ENCODE peak calls at places on chromosomes 5 and 9, in four cellular contexts. One of them, this sample, is unnamed.

GRCh38 chr9:76789850-76790249 is 25.6 kb downstream of the PCA3 start:
- DNase-seq in IMR-90: no peak
- DNase-seq in ovary: no peak
- DNase-seq in heart right ventricle: no peak
- DNase-seq in this sample: no peak

GRCh38 chr5:157366741-157367684 is 93.0 kb upstream of the NIPAL4 start:
- DNase-seq in IMR-90: peak
- DNase-seq in ovary: no peak
- DNase-seq in heart right ventricle: no peak
- DNase-seq in this sample: peak

GRCh38 chr5:154260224-154260859 is 69.8 kb downstream of the GALNT10 start:
- DNase-seq in ovary: no peak
- DNase-seq in IMR-90: no peak
- DNase-seq in heart right ventricle: no peak
- DNase-seq in this sample: peak

GRCh38 chr5:61280766-61281427 is 51.2 kb upstream of the ZSWIM6 start:
- DNase-seq in heart right ventricle: peak
- DNase-seq in ovary: peak
- DNase-seq in IMR-90: no peak
- DNase-seq in this sample: no peak

GRCh38 chr5:180799194-180799593 is 3.4 kb downstream of the MGAT1 start:
- DNase-seq in IMR-90: no peak
- DNase-seq in heart right ventricle: no peak
- DNase-seq in ovary: peak
- DNase-seq in this sample: no peak

GRCh38 chr5:173736923-173737412 is 120.5 kb upstream of the BOD1 start:
- DNase-seq in heart right ventricle: no peak
- DNase-seq in IMR-90: no peak
- DNase-seq in ovary: no peak
- DNase-seq in this sample: no peak

GRCh38 chr5:155655569-155655968 is 642.0 kb downstream of the KIF4B start:
- DNase-seq in IMR-90: no peak
- DNase-seq in heart right ventricle: no peak
- DNase-seq in ovary: no peak
- DNase-seq in this sample: no peak

GRCh38 chr5:173795601-173796000 is 92.5 kb upstream of the CPEB4 start:
- DNase-seq in ovary: no peak
- DNase-seq in heart right ventricle: no peak
- DNase-seq in IMR-90: no peak
- DNase-seq in this sample: no peak

GRCh38 chr5:109900453-109900852 is 210.7 kb downstream of the MAN2A1 start:
- DNase-seq in ovary: no peak
- DNase-seq in IMR-90: no peak
- DNase-seq in heart right ventricle: no peak
- DNase-seq in this sample: no peak

GRCh38 chr5:53339962-53340540 is 140.4 kb upstream of the FST start:
- DNase-seq in ovary: no peak
- DNase-seq in IMR-90: peak
- DNase-seq in heart right ventricle: no peak
- DNase-seq in this sample: peak

GRCh38 chr5:86407711-86408110 is 210.0 kb upstream of the COX7C start:
- DNase-seq in heart right ventricle: no peak
- DNase-seq in ovary: no peak
- DNase-seq in IMR-90: no peak
- DNase-seq in this sample: no peak

GRCh38 chr5:428754-429452 is 14.1 kb upstream of the EXOC3 start:
- DNase-seq in heart right ventricle: no peak
- DNase-seq in IMR-90: no peak
- DNase-seq in ovary: no peak
- DNase-seq in this sample: no peak

GRCh38 chr5:33441241-33441844 is 578 bp downstream of the TARS1 start:
- DNase-seq in ovary: no peak
- DNase-seq in heart right ventricle: no peak
- DNase-seq in IMR-90: peak
- DNase-seq in this sample: no peak

GRCh38 chr9:23039402-23039801 is 592.8 kb downstream of the DMRTA1 start:
- DNase-seq in IMR-90: no peak
- DNase-seq in heart right ventricle: no peak
- DNase-seq in ovary: no peak
- DNase-seq in this sample: no peak

GRCh38 chr5:102971693-102972293 is 148.1 kb downstream of the GIN1 start:
- DNase-seq in IMR-90: peak
- DNase-seq in heart right ventricle: no peak
- DNase-seq in ovary: no peak
- DNase-seq in this sample: peak

GRCh38 chr9:134189167-134189474 is 24.8 kb upstream of the RNU6ATAC start:
- DNase-seq in heart right ventricle: no peak
- DNase-seq in IMR-90: no peak
- DNase-seq in ovary: no peak
- DNase-seq in this sample: no peak

GRCh38 chr5:82106806-82107205 is 135.0 kb downstream of the ATG10 start:
- DNase-seq in heart right ventricle: no peak
- DNase-seq in ovary: no peak
- DNase-seq in IMR-90: no peak
- DNase-seq in this sample: peak

GRCh38 chr5:100518377-100518776 is 16.8 kb upstream of the FAM174A start:
- DNase-seq in heart right ventricle: no peak
- DNase-seq in ovary: no peak
- DNase-seq in IMR-90: no peak
- DNase-seq in this sample: no peak

GRCh38 chr5:168471785-168472184 is 14.5 kb upstream of the RARS1 start:
- DNase-seq in IMR-90: peak
- DNase-seq in heart right ventricle: no peak
- DNase-seq in ovary: no peak
- DNase-seq in this sample: peak

GRCh38 chr5:132260714-132261615 is 3.5 kb downstream of the PDLIM4 start:
- DNase-seq in IMR-90: peak
- DNase-seq in ovary: peak
- DNase-seq in heart right ventricle: peak
- DNase-seq in this sample: peak

GRCh38 chr9:86644315-86645034 is 290.3 kb upstream of the TUT7 start:
- DNase-seq in IMR-90: no peak
- DNase-seq in heart right ventricle: no peak
- DNase-seq in ovary: no peak
- DNase-seq in this sample: no peak

GRCh38 chr9:24189986-24190385 is 355.7 kb downstream of the IZUMO3 start:
- DNase-seq in IMR-90: no peak
- DNase-seq in ovary: no peak
- DNase-seq in heart right ventricle: no peak
- DNase-seq in this sample: no peak

GRCh38 chr9:86585422-86586143 is 231.4 kb upstream of the TUT7 start:
- DNase-seq in heart right ventricle: no peak
- DNase-seq in ovary: no peak
- DNase-seq in IMR-90: peak
- DNase-seq in this sample: peak

GRCh38 chr9:126097679-126098078 is 228.9 kb upstream of the MVB12B start:
- DNase-seq in ovary: no peak
- DNase-seq in heart right ventricle: no peak
- DNase-seq in IMR-90: no peak
- DNase-seq in this sample: no peak

GRCh38 chr5:87029951-87030350 is 237.7 kb upstream of the RASA1 start:
- DNase-seq in IMR-90: no peak
- DNase-seq in ovary: no peak
- DNase-seq in heart right ventricle: no peak
- DNase-seq in this sample: no peak

GRCh38 chr9:137611623-137612609 is 6.4 kb downstream of the ARRDC1 start:
- DNase-seq in heart right ventricle: no peak
- DNase-seq in IMR-90: peak
- DNase-seq in ovary: no peak
- DNase-seq in this sample: peak

GRCh38 chr5:40430112-40430725 is 249.5 kb upstream of the PTGER4 start:
- DNase-seq in ovary: no peak
- DNase-seq in IMR-90: no peak
- DNase-seq in heart right ventricle: no peak
- DNase-seq in this sample: no peak

GRCh38 chr5:29758986-29759421 is 1434.5 kb upstream of the CDH6 start:
- DNase-seq in ovary: no peak
- DNase-seq in IMR-90: no peak
- DNase-seq in heart right ventricle: no peak
- DNase-seq in this sample: no peak

DNA sequence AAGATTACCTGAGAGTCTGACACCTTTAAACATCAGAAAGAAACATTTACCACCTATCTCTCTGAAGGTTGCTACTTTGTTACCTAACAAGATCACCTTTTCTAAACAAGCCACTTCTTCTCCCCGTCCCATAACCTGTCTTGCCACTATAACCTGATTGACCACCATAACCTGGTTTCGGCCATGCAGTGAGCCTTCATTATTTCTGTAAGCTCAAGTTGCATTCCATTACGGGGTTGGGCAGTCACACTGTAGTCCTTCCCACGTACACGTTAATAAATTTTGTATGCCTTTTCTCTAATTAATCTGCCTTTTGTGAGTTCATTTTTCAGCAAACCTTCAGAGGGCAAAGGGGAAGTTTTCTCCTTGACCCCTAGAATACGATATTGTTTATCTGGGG is 28.0 kb upstream of the CCNG1 start:
- DNase-seq in heart right ventricle: no peak
- DNase-seq in ovary: no peak
- DNase-seq in IMR-90: no peak
- DNase-seq in this sample: no peak
- H3K4me3 ChIP-seq in heart right ventricle: no peak
- H3K4me3 ChIP-seq in ovary: no peak
- H3K4me3 ChIP-seq in IMR-90: no peak
- H3K4me3 ChIP-seq in this sample: no peak

DNA sequence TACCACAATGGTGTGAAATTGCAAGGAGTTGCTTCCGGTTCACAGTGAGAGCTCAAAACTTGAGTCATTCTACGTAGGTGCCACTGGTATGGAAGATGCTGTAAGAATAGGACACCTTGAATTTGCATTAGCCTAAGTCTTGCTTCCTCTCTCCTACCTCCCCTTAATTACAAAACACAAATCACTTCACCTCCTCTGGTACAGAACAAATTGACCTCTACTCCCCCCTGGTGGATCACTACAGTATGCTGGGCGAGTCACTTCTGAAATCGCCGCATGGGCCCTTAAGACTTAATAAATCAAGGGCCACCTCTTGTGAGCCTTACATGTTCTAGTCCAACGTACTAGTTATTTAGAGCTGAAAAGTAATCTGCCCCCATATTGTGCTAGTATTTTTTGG is 145.3 kb upstream of the SMARCA2 start:
- DNase-seq in IMR-90: no peak
- DNase-seq in heart right ventricle: no peak
- DNase-seq in ovary: no peak
- DNase-seq in this sample: peak
- TF ChIP-seq CTCF in IMR-90: no peak
- TF ChIP-seq CTCF in heart right ventricle: peak
- TF ChIP-seq CTCF in ovary: no peak
- TF ChIP-seq CTCF in this sample: peak

DNA sequence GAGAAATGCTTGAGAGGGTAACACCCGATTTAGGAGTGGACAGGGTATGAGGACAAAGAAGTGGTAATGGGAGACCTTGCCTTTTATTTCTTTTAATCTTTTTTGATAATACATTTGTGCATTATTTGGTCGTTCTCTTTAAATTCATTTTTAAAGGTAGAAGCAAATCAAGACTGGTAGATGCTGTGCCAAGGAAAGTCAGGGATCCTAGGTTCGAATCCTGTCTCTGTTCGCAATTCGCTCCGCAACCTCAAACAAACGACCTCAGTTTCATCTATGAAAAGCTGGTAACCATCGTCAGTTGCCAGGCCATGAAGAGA is 353 bp upstream of the TMED9 start:
- DNase-seq in IMR-90: no peak
- DNase-seq in heart right ventricle: no peak
- DNase-seq in ovary: no peak
- DNase-seq in this sample: no peak
- H3K4me3 ChIP-seq in IMR-90: peak
- H3K4me3 ChIP-seq in heart right ventricle: no peak
- H3K4me3 ChIP-seq in ovary: peak
- H3K4me3 ChIP-seq in this sample: peak

DNA sequence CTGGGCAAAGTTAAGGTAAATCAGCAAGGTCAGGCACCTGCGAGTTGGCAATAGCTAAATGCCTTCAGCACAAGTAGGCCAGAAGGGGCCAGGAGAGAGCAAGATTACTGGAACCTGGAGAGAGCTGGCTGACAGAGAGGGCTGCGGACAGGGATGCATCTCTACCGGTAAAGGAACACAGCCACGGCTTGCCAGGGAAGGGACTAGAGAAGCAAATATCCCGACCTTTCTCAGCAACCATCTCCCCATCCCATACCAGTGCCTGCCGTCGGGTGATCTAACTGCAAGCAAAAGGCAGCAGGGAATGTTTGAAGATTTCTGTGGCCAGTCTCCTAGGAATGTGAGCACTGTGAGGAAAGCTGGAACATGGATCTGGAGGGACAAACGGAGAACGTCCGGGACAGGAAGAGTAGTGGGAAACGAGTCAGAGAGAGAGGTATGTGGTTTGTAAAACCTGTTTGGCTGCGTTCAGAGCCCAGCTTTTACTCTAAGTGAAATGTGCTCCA is 15.9 kb upstream of the ABLIM3 start:
- DNase-seq in IMR-90: peak
- DNase-seq in ovary: no peak
- DNase-seq in heart right ventricle: no peak
- DNase-seq in this sample: no peak
- TF ChIP-seq CTCF in IMR-90: peak
- TF ChIP-seq CTCF in ovary: no peak
- TF ChIP-seq CTCF in heart right ventricle: peak
- TF ChIP-seq CTCF in this sample: peak

GRCh38 chr9:35906923-35907699 is 1.1 kb downstream of the HRCT1 start:
- DNase-seq in ovary: peak
- DNase-seq in heart right ventricle: peak
- DNase-seq in IMR-90: peak
- DNase-seq in this sample: peak

GRCh38 chr9:35908484-35909125 is 685 bp upstream of the SPAAR start:
- DNase-seq in IMR-90: peak
- DNase-seq in ovary: no peak
- DNase-seq in heart right ventricle: peak
- DNase-seq in this sample: no peak

GRCh38 chr9:35905912-35906679 is at the start of gene HRCT1:
- DNase-seq in IMR-90: peak
- DNase-seq in heart right ventricle: peak
- DNase-seq in ovary: peak
- DNase-seq in this sample: peak

GRCh38 chr9:35909274-35909673 is at the start of gene SPAAR:
- DNase-seq in heart right ventricle: peak
- DNase-seq in ovary: no peak
- DNase-seq in IMR-90: no peak
- DNase-seq in this sample: no peak

DNA sequence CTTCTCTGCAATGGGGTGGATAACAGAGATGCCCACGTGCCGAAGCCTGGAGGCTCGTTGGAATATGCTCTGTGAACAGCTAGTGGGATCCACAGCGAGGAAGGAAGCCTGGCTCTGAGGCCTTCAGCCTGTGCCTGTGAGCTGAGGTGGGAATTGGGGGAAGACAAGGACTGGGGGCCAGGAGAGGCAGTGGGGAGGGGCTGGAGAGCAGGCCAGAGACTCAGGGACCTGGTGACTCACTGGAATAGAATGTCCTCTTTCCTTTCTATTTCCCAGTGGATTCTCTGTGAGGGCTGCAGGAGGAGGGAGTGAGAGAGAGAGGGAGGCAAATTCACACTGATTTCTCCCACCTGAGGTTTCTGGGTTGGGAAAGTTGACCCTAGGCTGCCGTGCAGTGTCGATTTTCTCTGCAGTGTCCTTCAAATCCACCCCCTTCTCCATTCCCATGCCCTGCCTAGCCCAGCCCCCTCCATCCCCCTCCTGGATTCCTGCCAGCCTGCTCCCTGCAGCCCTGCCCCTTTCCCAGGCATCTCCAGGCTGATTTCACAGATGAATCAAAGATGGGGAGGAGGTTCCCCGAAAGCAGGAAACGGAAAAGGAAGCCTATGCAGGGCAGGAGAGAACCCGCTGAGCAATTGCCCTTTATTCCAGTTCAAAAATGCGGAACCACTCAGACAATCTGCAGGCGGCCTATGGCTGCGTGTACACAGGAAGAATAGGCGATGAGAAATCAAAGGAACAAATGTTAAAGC is 1.4 kb upstream of the SPAAR start:
- DNase-seq in heart right ventricle: peak
- DNase-seq in IMR-90: peak
- DNase-seq in ovary: peak
- DNase-seq in this sample: peak
- H3K4me3 ChIP-seq in heart right ventricle: no peak
- H3K4me3 ChIP-seq in IMR-90: no peak
- H3K4me3 ChIP-seq in ovary: no peak
- H3K4me3 ChIP-seq in this sample: peak

This sample was measured in fibroblast of villous mesenchyme.